ENCODE peak calls at places on chromosome 1, in four cellular contexts. D is lung microvascular endothelial cell, H is renal cortical epithelial cell, Y is nucleus accumbens. R is an unnamed sample.

GRCh38 chr1:69967245-69967766 is 238.1 kb downstream of the LRRC40 start:
- DNase-seq in D (no peak), H (no peak), Y (no peak), R (no peak)

GRCh38 chr1:84892657-84893618 is at the start of gene LPAR3:
- DNase-seq in D (no peak), H (no peak), Y (no peak), R (peak; percentile 71)

GRCh38 chr1:2046225-2046917 is 3.8 kb upstream of the PRKCZ start:
- DNase-seq in D (peak; percentile 27), H (peak; percentile 31), Y (no peak), R (peak; percentile 80)

GRCh38 chr1:22728751-22729399 is 18.2 kb downstream of the EPHB2 start:
- DNase-seq in D (peak; percentile 34), H (no peak), Y (no peak), R (no peak)

GRCh38 chr1:150273310-150273709 is 720 bp downstream of the C1orf54 start:
- DNase-seq in D (peak; percentile 51), H (no peak), Y (no peak), R (no peak)

GRCh38 chr1:203186446-203187305 is at the start of gene CHI3L1:
- DNase-seq in D (no peak), H (peak; percentile 59), Y (peak; percentile 46), R (no peak)

GRCh38 chr1:3529099-3529729 is 74.7 kb downstream of the ARHGEF16 start:
- DNase-seq in D (no peak), H (no peak), Y (no peak), R (peak; percentile 86)

GRCh38 chr1:183194527-183195145 is 8.6 kb downstream of the LAMC2 start:
- DNase-seq in D (no peak), H (no peak), Y (no peak), R (no peak)

GRCh38 chr1:247332215-247332900 is 691 bp upstream of the ZNF496 start:
- DNase-seq in D (peak; percentile 52), H (no peak), Y (no peak), R (peak; percentile 78)

GRCh38 chr1:3741566-3742438 is 10.4 kb upstream of the CCDC27 start:
- DNase-seq in D (no peak), H (no peak), Y (no peak), R (peak; percentile 21)

GRCh38 chr1:237342730-237343129 is 300.7 kb downstream of the RYR2 start:
- DNase-seq in D (no peak), H (no peak), Y (no peak), R (no peak)

GRCh38 chr1:16721871-16722641 is 18.3 kb upstream of the RNU1-4 start:
- DNase-seq in D (no peak), H (no peak), Y (no peak), R (no peak)

GRCh38 chr1:226401407-226402303 is 6.2 kb downstream of the PARP1 start:
- DNase-seq in D (no peak), H (no peak), Y (no peak), R (no peak)

GRCh38 chr1:114328505-114328904 is 174.8 kb upstream of the SYT6 start:
- DNase-seq in D (no peak), H (no peak), Y (no peak), R (no peak)

GRCh38 chr1:218479436-218480115 is 134.4 kb downstream of the TGFB2 start:
- DNase-seq in D (peak; percentile 50), H (peak; percentile 92), Y (no peak), R (no peak)

GRCh38 chr1:62735491-62736171 is 47.4 kb upstream of the DOCK7 start:
- DNase-seq in D (peak; percentile 13), H (peak; percentile 64), Y (no peak), R (no peak)

GRCh38 chr1:170705981-170706380 is 42.0 kb downstream of the PRRX1 start:
- DNase-seq in D (no peak), H (no peak), Y (no peak), R (no peak)

GRCh38 chr1:201376464-201377374 is 761 bp downstream of the TNNT2 start:
- DNase-seq in D (peak; percentile 45), H (peak; percentile 53), Y (no peak), R (peak; percentile 60)

GRCh38 chr1:154998818-154999650 is 3.6 kb upstream of the ZBTB7B start:
- DNase-seq in D (peak; percentile 66), H (peak; percentile 35), Y (no peak), R (peak; percentile 82)

GRCh38 chr1:30371888-30372791 is 351.2 kb downstream of the MATN1 start:
- DNase-seq in D (no peak), H (no peak), Y (no peak), R (no peak)

R was measured in left ventricle myocardium superior.